ENCODE peak calls at places on chromosomes 1 and 21, in ten cellular contexts. K, S, E, Y, D, F, N, G, M and X are unnamed samples. For H3K4me1, the result is how much of the 10 kb centered on the place peaks cover.

GRCh38 chr1:171142451-171143121 is 42.5 kb upstream of the FMO2 start:
- DNase-seq in D (peak), Y (no peak), K (no peak), S (peak), E (peak), G (no peak), N (peak), M (no peak), F (peak), X (no peak)

GRCh38 chr1:85296980-85297379 is 20.5 kb upstream of the BCL10 start:
- DNase-seq in Y (no peak), D (peak), K (no peak), N (no peak), E (no peak), S (no peak), M (no peak), G (no peak), F (no peak), X (no peak)

GRCh38 chr1:101567582-101568189 is 330.9 kb downstream of the S1PR1 start:
- DNase-seq in M (no peak), K (peak), E (no peak), S (no peak), G (peak), D (peak), Y (peak), F (no peak), N (peak), X (peak)

GRCh38 chr1:40276122-40276521 is 18.1 kb downstream of the ZMPSTE24 start:
- DNase-seq in N (no peak), E (no peak), M (no peak), D (no peak), S (no peak), F (no peak), G (no peak), K (no peak), Y (no peak), X (no peak)

GRCh38 chr1:57109247-57109646 is 143.4 kb upstream of the C8B start:
- DNase-seq in F (no peak), N (no peak), M (no peak), Y (no peak), K (no peak), E (no peak), S (no peak), G (no peak), D (no peak), X (no peak)

GRCh38 chr1:39642796-39643195 is 3.4 kb upstream of the HEYL start:
- DNase-seq in E (peak), M (no peak), Y (no peak), F (peak), N (no peak), K (no peak), D (peak), G (no peak), S (no peak), X (no peak)

GRCh38 chr1:16072616-16073484 is 601 bp downstream of the FAM131C start:
- DNase-seq in K (no peak), Y (no peak), E (no peak), N (no peak), D (no peak), G (no peak), M (no peak), F (no peak), S (no peak), X (no peak)

GRCh38 chr1:66968574-66968973 is 43.8 kb downstream of the MIER1 start:
- DNase-seq in M (no peak), F (no peak), N (no peak), K (no peak), E (no peak), D (peak), Y (no peak), G (no peak), S (no peak), X (no peak)

GRCh38 chr21:36700295-36700960 is 1.5 kb downstream of the SIM2 start:
- DNase-seq in G (no peak), E (no peak), F (no peak), Y (no peak), K (no peak), N (no peak), S (no peak), D (no peak), M (no peak), X (no peak)

GRCh38 chr1:200306954-200307754 is 102.7 kb downstream of the ZNF281 start:
- DNase-seq in K (no peak), S (no peak), M (no peak), N (peak), F (no peak), G (peak), E (no peak), D (peak), Y (peak), X (peak)

GRCh38 chr21:38277501-38278111 is 20.8 kb downstream of the KCNJ15 start:
- DNase-seq in M (no peak), G (peak), E (no peak), K (no peak), N (peak), F (peak), S (no peak), Y (no peak), D (peak), X (no peak)

GRCh38 chr1:90964444-90965035 is 57.3 kb downstream of the ZNF644 start:
- DNase-seq in Y (peak), G (no peak), F (no peak), N (no peak), M (no peak), S (no peak), E (no peak), D (peak), K (no peak), X (peak)

GRCh38 chr1:227766015-227766634 is 30.9 kb downstream of the SNAP47 start:
- DNase-seq in Y (no peak), F (no peak), G (no peak), S (no peak), K (no peak), E (no peak), N (peak), M (no peak), D (peak), X (peak)

GRCh38 chr1:109984190-109984455 is 442 bp upstream of the AHCYL1 start:
- DNase-seq in G (peak), F (no peak), E (no peak), M (no peak), D (peak), N (no peak), Y (no peak), S (no peak), K (no peak), X (no peak)

GRCh38 chr1:207619833-207620572 is 24.9 kb upstream of the CR1L start:
- DNase-seq in S (no peak), E (no peak), Y (peak), N (peak), M (no peak), D (peak), F (no peak), G (peak), K (no peak), X (peak)

GRCh38 chr1:76949503-76949902 is 82.2 kb downstream of the ST6GALNAC5 start:
- DNase-seq in D (peak), F (no peak), K (no peak), S (no peak), Y (no peak), E (no peak), M (no peak), G (no peak), N (no peak), X (no peak)

GRCh38 chr1:157580179-157580827 is 17.6 kb downstream of the FCRL4 start:
- DNase-seq in M (no peak), E (no peak), N (peak), Y (peak), K (no peak), S (peak), F (no peak), G (peak), D (peak), X (peak)

GRCh38 chr1:53220962-53221286 is 490 bp upstream of the CZIB start:
- DNase-seq in S (no peak), F (no peak), G (no peak), E (no peak), M (no peak), N (no peak), D (no peak), Y (no peak), K (no peak), X (no peak)

GRCh38 chr1:208601569-208601968 is 357.4 kb upstream of the PLXNA2 start:
- DNase-seq in K (no peak), N (no peak), D (no peak), M (no peak), G (no peak), F (no peak), S (no peak), Y (no peak), E (no peak), X (no peak)

GRCh38 chr1:115546846-115547245 is 94.9 kb upstream of the VANGL1 start:
- DNase-seq in K (no peak), N (no peak), E (no peak), Y (no peak), F (no peak), M (no peak), G (no peak), D (no peak), S (no peak), X (no peak)

GRCh38 chr1:54228638-54229079 is 28.7 kb downstream of the MRPL37 start:
- DNase-seq in M (no peak), K (no peak), E (no peak), Y (no peak), N (no peak), G (no peak), S (no peak), F (no peak), D (no peak), X (no peak)

GRCh38 chr21:45155910-45156309 is 81.5 kb downstream of the ADARB1 start:
- DNase-seq in N (no peak), F (no peak), Y (no peak), M (no peak), D (no peak), E (no peak), S (no peak), G (no peak), K (no peak), X (no peak)

GRCh38 chr1:226404063-226404903 is 3.6 kb downstream of the PARP1 start:
- DNase-seq in S (no peak), G (no peak), M (no peak), K (no peak), Y (no peak), E (no peak), N (no peak), D (peak), F (no peak), X (no peak)
- H3K4me3 ChIP-seq in S (no peak), G (no peak), M (no peak), K (peak), Y (no peak), E (no peak), N (no peak), D (no peak), F (no peak), X (no peak)

GRCh38 chr21:42527127-42527488 is 13.5 kb downstream of the SLC37A1 start:
- DNase-seq in G (no peak), E (peak), Y (no peak), S (no peak), M (no peak), N (no peak), K (no peak), F (no peak), D (no peak), X (no peak)

GRCh38 chr21:42527489-42528158 is 14.0 kb downstream of the SLC37A1 start:
- DNase-seq in M (no peak), G (no peak), F (no peak), D (no peak), K (no peak), E (no peak), S (no peak), N (no peak), Y (no peak), X (peak)

GRCh38 chr21:42531771-42532170 is 18.1 kb downstream of the SLC37A1 start:
- DNase-seq in K (no peak), S (no peak), Y (no peak), N (no peak), F (no peak), G (no peak), E (peak), D (no peak), M (no peak), X (no peak)

GRCh38 chr21:42532466-42533181 is 19.0 kb downstream of the SLC37A1 start:
- DNase-seq in E (peak), M (no peak), G (no peak), K (peak), F (peak), Y (no peak), D (peak), N (peak), S (peak), X (peak)

GRCh38 chr21:42530167-42530518 is 16.5 kb downstream of the SLC37A1 start:
- DNase-seq in E (no peak), D (no peak), S (no peak), G (no peak), K (no peak), M (no peak), Y (no peak), F (no peak), N (no peak), X (no peak)
- H3K4me1 ChIP-seq in E (under half), D (under half), S (under half), G (under half), K (half or more), M (under half), Y (under half), F (under half), N (under half), X (under half)

GRCh38 chr1:113836534-113836933 is 24.3 kb upstream of the RSBN1 start:
- DNase-seq in Y (no peak), D (no peak), K (no peak), G (no peak), M (no peak), S (no peak), E (no peak), N (no peak), F (no peak), X (no peak)
- H3K4me3 ChIP-seq in Y (no peak), D (no peak), K (no peak), G (no peak), M (no peak), S (no peak), E (no peak), N (no peak), F (no peak), X (no peak)

GRCh38 chr1:27003745-27004470 is 8.7 kb downstream of the TENT5B start:
- DNase-seq in N (no peak), M (no peak), D (no peak), Y (no peak), G (no peak), E (no peak), S (no peak), F (no peak), K (no peak), X (no peak)

GRCh38 chr1:27006683-27007082 is 6.0 kb downstream of the TENT5B start:
- DNase-seq in E (no peak), K (no peak), F (no peak), M (no peak), Y (no peak), N (no peak), D (no peak), S (no peak), G (no peak), X (no peak)

GRCh38 chr1:27005648-27006496 is 6.8 kb downstream of the TENT5B start:
- DNase-seq in E (no peak), K (no peak), Y (no peak), M (no peak), D (no peak), S (no peak), G (peak), N (peak), F (no peak), X (no peak)

GRCh38 chr1:27004471-27005165 is 8.0 kb downstream of the TENT5B start:
- DNase-seq in D (peak), K (no peak), E (no peak), N (peak), G (peak), M (no peak), Y (no peak), S (no peak), F (peak), X (no peak)

DNA sequence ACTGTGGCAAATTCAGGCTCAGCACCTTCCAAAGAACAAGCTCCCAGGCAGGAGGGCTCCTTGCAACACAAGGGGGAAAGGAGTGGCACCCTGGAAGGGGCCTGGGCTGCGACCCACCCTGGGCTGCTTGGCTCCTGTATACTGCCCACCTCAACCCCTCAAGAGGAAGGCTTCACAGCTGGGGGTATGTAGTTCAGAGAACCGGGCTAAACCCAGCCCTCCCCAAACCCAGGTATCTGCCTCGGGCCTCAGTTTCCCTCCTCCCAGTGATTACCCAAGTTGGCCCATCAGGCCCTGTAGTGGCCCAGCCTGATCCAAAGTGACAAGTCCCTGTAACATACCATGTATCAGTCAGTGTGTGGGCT is 7.5 kb downstream of the TENT5B start:
- DNase-seq in S (no peak), E (no peak), K (no peak), F (no peak), M (no peak), N (no peak), G (peak), D (no peak), Y (no peak), X (no peak)
- H3K4me1 ChIP-seq in S (under half), E (half or more), K (half or more), F (under half), M (half or more), N (half or more), G (half or more), D (under half), Y (half or more), X (under half)

GRCh38 chr1:153805042-153805745 is 30.0 kb downstream of the SLC27A3 start:
- DNase-seq in Y (peak), E (peak), G (peak), N (peak), K (no peak), M (peak), S (peak), F (no peak), D (peak), X (peak)
- H3K4me3 ChIP-seq in Y (no peak), E (no peak), G (no peak), N (no peak), K (no peak), M (no peak), S (no peak), F (no peak), D (no peak), X (no peak)

GRCh38 chr1:93992190-93992589 is 83.0 kb upstream of the GCLM start:
- DNase-seq in K (no peak), G (no peak), D (no peak), F (no peak), M (no peak), E (no peak), S (no peak), N (no peak), Y (no peak), X (no peak)

GRCh38 chr1:93989601-93990000 is 80.4 kb upstream of the GCLM start:
- DNase-seq in G (no peak), Y (no peak), N (no peak), S (no peak), F (no peak), M (no peak), D (no peak), K (no peak), E (no peak), X (no peak)

GRCh38 chr1:93991269-93991668 is 82.0 kb upstream of the GCLM start:
- DNase-seq in E (no peak), M (no peak), N (no peak), G (no peak), D (no peak), Y (no peak), S (no peak), F (no peak), K (no peak), X (no peak)

GRCh38 chr1:93988634-93989350 is 79.6 kb upstream of the GCLM start:
- DNase-seq in N (no peak), G (no peak), S (no peak), K (no peak), Y (no peak), D (peak), F (no peak), E (no peak), M (no peak), X (no peak)

GRCh38 chr1:93990010-93990409 is 80.8 kb upstream of the GCLM start:
- DNase-seq in N (no peak), S (no peak), E (no peak), M (no peak), K (no peak), G (no peak), Y (no peak), F (no peak), D (no peak), X (no peak)
- H3K4me1 ChIP-seq in N (under half), S (under half), E (under half), M (under half), K (under half), G (under half), Y (under half), F (under half), D (under half), X (under half)

DNA sequence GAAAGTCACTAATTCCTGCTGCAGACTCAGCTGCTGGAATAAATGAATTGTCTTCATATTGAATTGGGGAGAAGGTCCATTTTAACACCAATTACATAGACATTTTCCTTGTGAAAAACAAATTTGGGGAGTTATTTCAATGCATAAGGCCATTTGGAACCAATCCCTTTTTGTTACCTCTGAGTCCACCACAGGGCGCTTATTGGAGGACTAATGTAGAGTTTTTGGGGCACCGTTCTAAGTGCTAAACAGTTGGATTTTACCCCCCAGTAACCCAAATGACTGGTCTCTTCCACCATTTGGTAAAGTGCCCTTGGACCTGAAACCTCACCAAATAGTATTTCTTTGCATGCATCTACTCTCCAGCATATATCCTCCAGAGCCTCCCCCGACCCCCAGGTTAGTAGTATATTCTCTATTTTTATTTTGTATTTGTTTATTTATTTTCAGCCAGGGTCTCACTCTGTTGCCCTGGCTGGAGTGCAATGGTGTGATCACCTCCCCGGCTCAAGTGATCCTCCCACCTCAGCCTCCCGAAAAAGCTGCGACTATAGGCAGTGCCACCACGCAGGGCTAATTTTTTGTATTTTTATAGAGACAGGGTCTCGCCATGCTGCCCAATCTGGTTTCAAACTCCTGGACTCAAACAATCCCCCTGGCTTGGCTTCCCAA is 1.6 kb downstream of the PRUNE1 start:
- DNase-seq in D (no peak), G (no peak), E (no peak), K (no peak), M (no peak), S (no peak), N (no peak), F (no peak), Y (no peak), X (no peak)
- H3K4me3 ChIP-seq in D (no peak), G (no peak), E (no peak), K (peak), M (no peak), S (no peak), N (no peak), F (peak), Y (peak), X (peak)